ENCODE peak calls at places on chromosome 21, in six cellular contexts. Q is left lung; O is SK-N-SH; J is CD8-positive, alpha-beta T cell; L is cardiac muscle cell; E is transverse colon. I is an unnamed sample.

GRCh38 chr21:37281579-37281978 is 14.4 kb upstream of the VPS26C start:
- DNase-seq in O (no peak), J (no peak), E (no peak), Q (no peak), L (no peak), I (no peak)

GRCh38 chr21:37642493-37642892 is 273.8 kb downstream of the KCNJ6 start:
- DNase-seq in Q (no peak), O (no peak), J (no peak), E (no peak), L (peak; percentile 47), I (no peak)

GRCh38 chr21:45950740-45951515 is 30.6 kb upstream of the COL6A1 start:
- DNase-seq in J (no peak), L (no peak), E (peak; percentile 36), Q (no peak), O (peak; percentile 41), I (no peak)

GRCh38 chr21:33245289-33245918 is 15.7 kb downstream of the IFNAR2 start:
- DNase-seq in E (no peak), O (no peak), L (no peak), J (no peak), Q (no peak), I (no peak)

GRCh38 chr21:36422279-36423098 is 37.3 kb downstream of the CHAF1B start:
- DNase-seq in J (no peak), Q (peak; percentile 50), L (peak; percentile 74), E (peak; percentile 63), O (peak; percentile 59), I (no peak)

GRCh38 chr21:37580690-37581089 is 214.1 kb downstream of the DYRK1A start:
- DNase-seq in Q (no peak), L (no peak), O (no peak), E (no peak), J (no peak), I (no peak)

GRCh38 chr21:36388835-36389234 is 3.6 kb downstream of the CHAF1B start:
- DNase-seq in J (no peak), Q (no peak), L (no peak), O (peak; percentile 49), E (no peak), I (no peak)

GRCh38 chr21:33762798-33763572 is 120.7 kb downstream of the ITSN1 start:
- DNase-seq in E (no peak), L (no peak), J (no peak), O (no peak), Q (no peak), I (no peak)

GRCh38 chr21:45857761-45858160 is 123.8 kb upstream of the COL6A1 start:
- DNase-seq in E (no peak), J (no peak), Q (no peak), O (no peak), L (no peak), I (no peak)

GRCh38 chr21:17466166-17466565 is 46.7 kb upstream of the CXADR start:
- DNase-seq in L (no peak), Q (peak; percentile 42), O (no peak), E (peak; percentile 37), J (no peak), I (no peak)

GRCh38 chr21:43894206-43894577 is 29.2 kb downstream of the AGPAT3 start:
- DNase-seq in O (no peak), E (no peak), Q (no peak), L (no peak), J (no peak), I (no peak)
- H3K9me3 ChIP-seq in O (no peaks in the 10 kb centered on the region), E (no peaks in the 10 kb centered on the region), Q (no peaks in the 10 kb centered on the region), L (no peaks in the 10 kb centered on the region), J (no peaks in the 10 kb centered on the region), I (no peaks in the 10 kb centered on the region)

GRCh38 chr21:8988696-8989095 is 1532.7 kb upstream of the TPTE start:
- DNase-seq in L (no peak), J (no peak), O (no peak), E (no peak), Q (no peak), I (no peak)

GRCh38 chr21:8990326-8991087 is 1530.9 kb upstream of the TPTE start:
- DNase-seq in L (no peak), Q (no peak), J (no peak), E (no peak), O (no peak), I (no peak)

GRCh38 chr21:8989261-8989882 is 1532.0 kb upstream of the TPTE start:
- DNase-seq in L (no peak), O (no peak), E (no peak), J (no peak), Q (no peak), I (no peak)

GRCh38 chr21:8991088-8991907 is 1530.1 kb upstream of the TPTE start:
- DNase-seq in O (no peak), J (no peak), Q (no peak), L (no peak), E (no peak), I (no peak)

DNA sequence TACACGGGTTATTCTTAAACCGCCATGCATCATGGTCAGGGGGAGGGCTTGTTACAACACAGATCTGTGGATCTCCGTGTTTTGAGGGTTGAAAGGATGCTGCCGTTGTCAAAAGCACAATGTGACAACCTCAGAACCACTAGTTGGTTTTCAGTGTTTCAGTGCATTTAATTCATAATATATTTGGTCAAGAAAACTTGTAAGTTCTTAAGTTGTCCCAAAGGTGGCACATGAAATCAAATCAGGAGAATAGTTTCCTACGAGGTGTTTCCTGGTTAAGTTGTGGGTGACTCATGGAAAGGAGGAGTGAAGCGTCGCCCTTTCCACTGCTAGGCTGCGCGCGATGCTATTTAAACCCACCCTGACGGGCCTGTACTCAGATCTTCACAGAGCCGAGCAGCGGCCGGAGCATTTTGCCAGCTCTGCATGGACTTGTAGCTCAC is 1531.5 kb upstream of the TPTE start:
- DNase-seq in Q (no peak), O (no peak), E (no peak), L (no peak), J (no peak), I (no peak)
- H3K9me3 ChIP-seq in Q (peaks cover 53% of the 10 kb centered on the region), O (no peaks in the 10 kb centered on the region), E (peaks cover 17% of the 10 kb centered on the region), L (peaks cover 14% of the 10 kb centered on the region), J (no peaks in the 10 kb centered on the region), I (peaks cover 4% of the 10 kb centered on the region)

DNA sequence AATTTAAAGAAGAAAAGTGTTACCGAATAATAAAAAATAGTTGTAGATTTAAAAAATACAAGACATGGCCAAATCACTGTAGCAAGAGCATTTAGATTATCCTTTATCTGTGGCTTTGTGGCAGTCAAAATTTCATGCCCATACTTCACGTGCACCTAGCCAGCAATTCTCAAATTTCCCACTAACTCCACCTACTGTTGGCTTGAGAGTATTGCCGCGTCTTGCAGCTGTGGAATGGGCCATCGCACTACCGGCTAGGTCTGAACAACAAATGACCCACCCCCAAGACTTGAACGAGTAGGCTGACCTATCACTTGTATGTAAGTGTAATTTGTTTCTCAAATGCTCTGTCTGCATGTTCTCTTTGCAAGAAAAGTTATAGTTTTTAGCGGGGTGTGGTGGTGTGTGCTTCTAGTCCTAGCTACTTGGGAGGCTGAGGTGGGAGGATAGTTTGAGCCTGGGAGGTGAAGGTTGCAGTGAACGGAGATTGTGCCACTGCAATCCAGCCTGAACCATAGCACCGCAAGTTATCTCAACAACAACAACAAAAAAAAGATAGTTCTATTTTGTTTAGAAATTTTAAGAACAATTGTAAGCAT is 4.1 kb downstream of the KRTAP13-4 start:
- DNase-seq in J (no peak), O (peak; percentile 33), Q (no peak), E (peak; percentile 7), L (peak; percentile 53), I (no peak)
- H3K9me3 ChIP-seq in J (no peaks in the 10 kb centered on the region), O (no peaks in the 10 kb centered on the region), Q (no peaks in the 10 kb centered on the region), E (no peaks in the 10 kb centered on the region), L (no peaks in the 10 kb centered on the region), I (no peaks in the 10 kb centered on the region)

GRCh38 chr21:40421121-40421520 is 425.8 kb downstream of the DSCAM start:
- DNase-seq in J (no peak), L (no peak), Q (no peak), E (no peak), O (no peak), I (no peak)
- H3K9me3 ChIP-seq in J (no peaks in the 10 kb centered on the region), L (no peaks in the 10 kb centered on the region), Q (peaks cover 13% of the 10 kb centered on the region), E (no peaks in the 10 kb centered on the region), O (peaks cover 3% of the 10 kb centered on the region), I (no peaks in the 10 kb centered on the region)

GRCh38 chr21:41482321-41482720 is 25.6 kb downstream of the TMPRSS2 start:
- DNase-seq in L (no peak), E (no peak), O (no peak), J (no peak), Q (no peak), I (no peak)
- H3K9me3 ChIP-seq in L (no peaks in the 10 kb centered on the region), E (no peaks in the 10 kb centered on the region), O (no peaks in the 10 kb centered on the region), J (no peaks in the 10 kb centered on the region), Q (no peaks in the 10 kb centered on the region), I (no peaks in the 10 kb centered on the region)

DNA sequence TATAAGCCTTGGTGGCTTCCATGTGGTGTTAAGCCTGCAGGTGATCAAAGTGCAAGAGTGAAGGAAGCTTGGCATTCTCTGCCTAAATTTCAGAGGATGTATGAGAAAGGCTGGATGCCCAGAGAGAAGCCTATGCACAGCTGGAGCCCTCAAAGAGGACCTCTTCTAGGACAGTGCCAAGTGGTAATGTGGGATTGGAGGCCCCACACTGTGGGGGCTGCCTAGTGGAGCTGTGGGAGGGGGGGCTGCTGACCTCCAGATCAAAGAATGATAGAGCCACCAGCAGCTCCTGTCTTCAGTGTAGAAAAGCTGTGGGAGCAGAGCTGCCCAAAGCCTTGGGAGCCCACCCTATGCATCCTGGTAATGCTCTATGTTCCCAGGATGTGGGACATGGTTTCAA is 1512.7 kb upstream of the TPTE start:
- DNase-seq in J (no peak), E (no peak), O (no peak), L (no peak), Q (no peak), I (no peak)
- H3K9me3 ChIP-seq in J (no peaks in the 10 kb centered on the region), E (peaks cover 20% of the 10 kb centered on the region), O (no peaks in the 10 kb centered on the region), L (peaks cover 17% of the 10 kb centered on the region), Q (peaks cover 11% of the 10 kb centered on the region), I (no peaks in the 10 kb centered on the region)

GRCh38 chr21:14070049-14070893 is 140.5 kb downstream of the LIPI start:
- DNase-seq in Q (no peak), O (peak; percentile 50), J (no peak), E (no peak), L (no peak), I (no peak)
- H3K9me3 ChIP-seq in Q (peaks cover 36% of the 10 kb centered on the region), O (no peaks in the 10 kb centered on the region), J (no peaks in the 10 kb centered on the region), E (no peaks in the 10 kb centered on the region), L (no peaks in the 10 kb centered on the region), I (no peaks in the 10 kb centered on the region)

GRCh38 chr21:9741343-9741742 is 780.0 kb upstream of the TPTE start:
- DNase-seq in J (no peak), Q (no peak), E (no peak), L (no peak), O (no peak), I (no peak)
- H3K9me3 ChIP-seq in J (peaks cover 9% of the 10 kb centered on the region), Q (peaks cover 74% of the 10 kb centered on the region), E (peaks cover 29% of the 10 kb centered on the region), L (peaks cover 2% of the 10 kb centered on the region), O (no peaks in the 10 kb centered on the region), I (no peaks in the 10 kb centered on the region)

GRCh38 chr21:8993943-8994639 is 1527.3 kb upstream of the TPTE start:
- DNase-seq in L (no peak), E (no peak), Q (no peak), J (no peak), O (no peak), I (no peak)
- H3K9me3 ChIP-seq in L (peaks cover 19% of the 10 kb centered on the region), E (peaks cover 19% of the 10 kb centered on the region), Q (peaks cover 67% of the 10 kb centered on the region), J (no peaks in the 10 kb centered on the region), O (no peaks in the 10 kb centered on the region), I (peaks cover 4% of the 10 kb centered on the region)

I was measured in T-helper 17 cell.